ENCODE peak calls at places on chromosomes 4 and X, in ten cellular contexts. Z is esophagus muscularis mucosa, K is ascending aorta, H is heart right ventricle, F is OCI-LY7, D is IMR-90, E is lung, S is adrenal gland, I is uterus, C is cardiac muscle cell. J is an unnamed sample.

GRCh38 chr4:141768954-141769353 is 132.6 kb downstream of the IL15 start:
- DNase-seq in Z (no peak), K (no peak), H (no peak), F (no peak), D (peak; percentile 86), E (no peak), S (no peak), I (no peak), C (no peak), J (no peak)

GRCh38 chrX:53440631-53441517 is 6.7 kb upstream of the HSD17B10 start:
- DNase-seq in Z (peak; percentile 93), K (peak; percentile 89), H (peak; percentile 18), F (no peak), D (peak; percentile 34), E (peak; percentile 70), S (peak; percentile 84), I (peak; percentile 75), C (no peak), J (no peak)

GRCh38 chr4:80806472-80806871 is 224.0 kb upstream of the BMP3 start:
- DNase-seq in Z (no peak), K (no peak), H (no peak), F (no peak), D (no peak), E (no peak), S (no peak), I (no peak), C (no peak), J (no peak)

GRCh38 chr4:182238355-182238931 is 4.8 kb upstream of the TENM3 start:
- DNase-seq in Z (peak; percentile 60), K (no peak), H (no peak), F (no peak), D (peak; percentile 48), E (no peak), S (no peak), I (no peak), C (no peak), J (no peak)

GRCh38 chr4:11342401-11342800 is 86.3 kb downstream of the HS3ST1 start:
- DNase-seq in Z (peak; percentile 64), K (no peak), H (no peak), F (no peak), D (no peak), E (no peak), S (no peak), I (no peak), C (peak; percentile 30), J (no peak)

GRCh38 chr4:26141916-26142638 is 178.7 kb upstream of the RBPJ start:
- DNase-seq in Z (no peak), K (peak; percentile 67), H (peak; percentile 12), F (no peak), D (peak; percentile 83), E (no peak), S (no peak), I (no peak), C (no peak), J (no peak)

GRCh38 chr4:172978848-172979247 is 189.8 kb upstream of the GALNT7 start:
- DNase-seq in Z (peak; percentile 4), K (no peak), H (no peak), F (no peak), D (no peak), E (no peak), S (no peak), I (no peak), C (no peak), J (no peak)

GRCh38 chrX:154734101-154734781 is 16.6 kb downstream of the GAB3 start:
- DNase-seq in Z (no peak), K (peak; percentile 74), H (peak; percentile 17), F (no peak), D (peak; percentile 91), E (peak; percentile 49), S (no peak), I (peak; percentile 37), C (no peak), J (no peak)

GRCh38 chr4:100367451-100367850 is 150.4 kb downstream of the EMCN start:
- DNase-seq in Z (no peak), K (no peak), H (no peak), F (no peak), D (peak; percentile 63), E (no peak), S (no peak), I (no peak), C (no peak), J (no peak)

GRCh38 chr4:175998782-175999181 is 66.9 kb upstream of the WDR17 start:
- DNase-seq in Z (no peak), K (no peak), H (no peak), F (peak; percentile 16), D (no peak), E (no peak), S (no peak), I (no peak), C (no peak), J (no peak)

GRCh38 chrX:71910526-71911022 is at the start of gene NHSL2:
- DNase-seq in Z (no peak), K (no peak), H (peak; percentile 24), F (no peak), D (peak; percentile 6), E (no peak), S (no peak), I (peak; percentile 34), C (peak; percentile 51), J (no peak)

GRCh38 chr4:144463896-144464295 is 182.1 kb upstream of the HHIP start:
- DNase-seq in Z (no peak), K (no peak), H (no peak), F (no peak), D (no peak), E (no peak), S (no peak), I (no peak), C (no peak), J (no peak)

GRCh38 chr4:13821522-13821921 is 194.0 kb upstream of the BOD1L1 start:
- DNase-seq in Z (no peak), K (no peak), H (no peak), F (no peak), D (no peak), E (no peak), S (no peak), I (no peak), C (no peak), J (no peak)

GRCh38 chr4:94390804-94391410 is 48.3 kb upstream of the HPGDS start:
- DNase-seq in Z (no peak), K (no peak), H (no peak), F (peak; percentile 16), D (peak; percentile 4), E (no peak), S (no peak), I (no peak), C (no peak), J (no peak)

GRCh38 chr4:41882622-41883347 is 52.4 kb upstream of the TMEM33 start:
- DNase-seq in Z (no peak), K (no peak), H (peak; percentile 24), F (peak; percentile 40), D (peak; percentile 23), E (no peak), S (peak; percentile 28), I (no peak), C (peak; percentile 56), J (no peak)

GRCh38 chr4:186351672-186352194 is 85.7 kb downstream of the F11 start:
- DNase-seq in Z (peak; percentile 78), K (no peak), H (no peak), F (no peak), D (no peak), E (no peak), S (no peak), I (no peak), C (no peak), J (no peak)

GRCh38 chrX:44017726-44018125 is 44.5 kb upstream of the NDP start:
- DNase-seq in Z (no peak), K (no peak), H (no peak), F (no peak), D (no peak), E (no peak), S (no peak), I (no peak), C (no peak), J (no peak)

DNA sequence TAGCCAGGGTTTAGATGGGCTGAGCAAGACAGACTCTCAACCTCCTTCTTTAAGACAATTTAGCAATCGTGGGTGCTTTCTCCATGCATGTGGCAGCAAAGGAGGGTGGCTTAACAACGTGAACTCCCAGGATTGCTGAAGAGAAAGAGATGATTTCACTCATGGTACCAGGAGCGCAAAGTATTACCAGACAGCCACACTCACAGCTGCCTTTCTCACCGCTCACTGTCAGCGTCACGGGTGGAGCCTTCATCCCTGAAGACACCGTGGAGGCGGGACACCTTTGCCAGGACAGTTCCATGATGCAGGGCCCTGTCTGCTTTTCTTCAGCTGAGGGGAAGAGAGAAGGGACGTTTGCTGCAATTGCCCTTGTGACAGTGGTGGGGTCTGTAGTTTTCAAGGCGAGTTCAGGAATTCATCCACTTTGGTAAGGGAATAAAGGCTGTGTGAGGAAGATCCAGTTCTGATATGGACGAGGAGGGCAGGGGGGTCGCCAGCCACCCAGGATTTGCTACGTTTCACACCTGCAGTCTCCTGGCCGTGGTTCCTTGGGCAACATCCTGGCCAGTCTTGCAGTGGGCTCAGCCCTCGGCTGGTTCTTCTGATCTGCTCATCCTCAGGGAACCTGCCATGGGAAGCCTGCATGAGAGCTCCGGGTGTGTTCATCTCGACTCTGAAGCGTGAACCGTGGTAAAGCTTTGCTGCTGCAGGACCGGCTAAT is 212.6 kb upstream of the PSAPL1 start:
- DNase-seq in Z (no peak), K (no peak), H (no peak), F (no peak), D (no peak), E (no peak), S (no peak), I (no peak), C (no peak), J (no peak)
- H3K4me1 ChIP-seq in Z (peaks cover 11% of the 10 kb centered on the region), K (no peaks in the 10 kb centered on the region), H (no peaks in the 10 kb centered on the region), F (peaks cover 31% of the 10 kb centered on the region), D (peaks cover 15% of the 10 kb centered on the region), E (peaks cover 4% of the 10 kb centered on the region), S (peaks cover 13% of the 10 kb centered on the region), I (no peaks in the 10 kb centered on the region), C (no peaks in the 10 kb centered on the region), J (no peaks in the 10 kb centered on the region)

GRCh38 chr4:109378511-109378910 is 55.1 kb upstream of the SEC24B start:
- DNase-seq in Z (no peak), K (no peak), H (no peak), F (no peak), D (no peak), E (no peak), S (no peak), I (no peak), C (no peak), J (no peak)
- H3K4me1 ChIP-seq in Z (no peaks in the 10 kb centered on the region), K (no peaks in the 10 kb centered on the region), H (no peaks in the 10 kb centered on the region), F (no peaks in the 10 kb centered on the region), D (no peaks in the 10 kb centered on the region), E (no peaks in the 10 kb centered on the region), S (no peaks in the 10 kb centered on the region), I (no peaks in the 10 kb centered on the region), C (no peaks in the 10 kb centered on the region), J (no peaks in the 10 kb centered on the region)

DNA sequence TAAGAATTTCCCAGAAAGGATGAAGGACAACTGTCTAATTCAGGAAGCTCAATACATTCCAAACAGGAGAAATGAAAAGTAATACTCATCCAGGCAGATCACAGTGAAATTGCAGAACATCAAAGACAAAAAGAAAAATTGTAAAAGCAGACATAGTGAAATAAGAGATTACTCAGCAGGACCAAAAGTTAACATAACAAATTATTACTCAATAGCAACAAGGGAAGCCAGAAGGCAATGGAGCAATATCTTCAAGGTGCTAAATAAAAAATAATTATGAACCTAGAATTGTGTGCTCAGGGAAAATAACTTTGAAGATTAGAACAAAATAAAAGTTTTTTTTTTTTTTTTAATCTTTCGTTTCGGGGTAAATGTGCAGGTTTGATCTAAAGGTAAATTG is 30.5 kb upstream of the ENPP6 start:
- DNase-seq in Z (no peak), K (no peak), H (no peak), F (no peak), D (no peak), E (no peak), S (no peak), I (no peak), C (no peak), J (no peak)
- H3K4me1 ChIP-seq in Z (no peaks in the 10 kb centered on the region), K (no peaks in the 10 kb centered on the region), H (no peaks in the 10 kb centered on the region), F (no peaks in the 10 kb centered on the region), D (no peaks in the 10 kb centered on the region), E (no peaks in the 10 kb centered on the region), S (no peaks in the 10 kb centered on the region), I (no peaks in the 10 kb centered on the region), C (no peaks in the 10 kb centered on the region), J (no peaks in the 10 kb centered on the region)

GRCh38 chrX:40169193-40170086 is 71.7 kb upstream of the BCOR start:
- DNase-seq in Z (no peak), K (peak; percentile 66), H (no peak), F (peak; percentile 92), D (peak; percentile 75), E (no peak), S (peak; percentile 77), I (peak; percentile 55), C (peak; percentile 82), J (no peak)
- H3K4me1 ChIP-seq in Z (peaks cover 79% of the 10 kb centered on the region), K (peaks cover 3% of the 10 kb centered on the region), H (no peaks in the 10 kb centered on the region), F (peaks cover 81% of the 10 kb centered on the region), D (no peaks in the 10 kb centered on the region), E (peaks cover 10% of the 10 kb centered on the region), S (peaks cover 36% of the 10 kb centered on the region), I (peaks cover 7% of the 10 kb centered on the region), C (peaks cover 59% of the 10 kb centered on the region), J (peaks cover 13% of the 10 kb centered on the region)